ENCODE peak calls at places on chromosome 3, in eight cellular contexts. Y is ascending aorta, E is GM12865, S is GM13977, J is psoas muscle, P is fibroblast of lung, T is AG04449, K is thoracic aorta. U is an unnamed sample.

GRCh38 chr3:131914090-131914691 is 120.6 kb downstream of the CPNE4 start:
- DNase-seq in K (no peak), Y (no peak), S (no peak), J (no peak), T (no peak), E (no peak), P (no peak), U (no peak)

GRCh38 chr3:143847787-143848631 is at the start of gene SLC9A9:
- DNase-seq in E (peak), P (peak), K (no peak), J (peak), Y (peak), S (peak), T (peak), U (peak)

GRCh38 chr3:140296796-140297352 is 361.9 kb downstream of the CLSTN2 start:
- DNase-seq in K (no peak), J (no peak), S (no peak), Y (no peak), T (no peak), E (no peak), P (peak), U (no peak)

GRCh38 chr3:154164387-154164786 is 43.2 kb downstream of the ARHGEF26 start:
- DNase-seq in K (no peak), S (no peak), E (no peak), P (no peak), T (no peak), J (no peak), Y (no peak), U (no peak)

GRCh38 chr3:150170843-150171513 is 200.3 kb upstream of the PFN2 start:
- DNase-seq in T (no peak), K (no peak), J (peak), Y (no peak), P (no peak), S (no peak), E (no peak), U (no peak)

GRCh38 chr3:172173316-172174271 is 134.2 kb downstream of the FNDC3B start:
- DNase-seq in K (no peak), P (no peak), E (peak), Y (no peak), T (no peak), J (no peak), S (no peak), U (no peak)

GRCh38 chr3:125062904-125063618 is 7.3 kb upstream of the HEG1 start:
- DNase-seq in K (no peak), P (peak), J (no peak), S (no peak), T (peak), E (no peak), Y (peak), U (no peak)

GRCh38 chr3:50552058-50552435 is 15.5 kb downstream of the C3orf18 start:
- DNase-seq in P (no peak), T (no peak), S (no peak), Y (no peak), K (no peak), E (no peak), J (no peak), U (no peak)

GRCh38 chr3:53346922-53347260 is 452 bp downstream of the DCP1A start:
- DNase-seq in P (no peak), K (no peak), E (no peak), Y (no peak), J (no peak), T (no peak), S (peak), U (peak)

DNA sequence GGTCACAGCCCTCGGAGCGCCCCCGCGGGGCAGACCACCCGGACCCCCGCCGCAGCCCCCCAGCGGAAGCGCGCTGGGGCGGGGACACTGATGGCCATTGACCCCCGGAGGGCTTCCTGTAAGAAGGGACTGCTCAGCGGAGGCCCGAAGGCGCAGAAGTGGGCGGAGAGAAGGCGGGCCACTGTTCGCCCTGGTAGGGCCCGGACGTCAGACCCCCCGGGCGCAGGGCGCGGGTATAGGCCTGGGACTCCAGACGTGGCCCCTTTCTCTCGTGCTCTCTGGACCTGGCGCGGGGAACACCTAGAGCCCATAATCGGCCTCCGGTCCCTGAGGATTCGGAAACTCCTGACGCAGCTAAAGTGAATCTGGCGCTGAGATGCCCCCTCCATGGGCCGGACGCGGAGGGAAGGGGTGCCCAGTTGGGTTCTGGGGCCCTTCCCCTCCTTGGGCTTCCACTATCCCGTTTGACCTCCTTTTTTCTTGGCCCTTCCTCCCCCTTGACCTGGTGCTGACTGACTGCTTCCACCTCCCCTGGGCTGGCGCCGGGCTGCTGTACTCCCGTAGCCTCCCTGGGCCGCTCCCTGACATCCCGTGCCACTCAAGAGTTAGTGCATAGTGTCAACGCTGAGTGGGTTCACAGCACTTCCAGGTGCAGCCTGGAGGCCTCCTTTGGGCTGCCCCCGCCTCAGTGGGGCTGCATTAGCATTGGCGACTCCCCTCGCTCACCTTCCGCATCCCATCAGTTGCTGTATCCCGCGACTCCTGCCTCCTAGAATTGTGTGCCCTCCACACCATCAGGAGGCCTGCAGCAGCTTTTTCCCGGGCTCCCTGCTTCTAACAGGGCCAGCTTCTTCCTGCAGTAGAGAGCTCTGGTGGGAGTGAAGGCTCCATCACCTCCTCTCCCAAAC is 693 bp downstream of the ABTB1 start:
- DNase-seq in P (peak), S (peak), T (no peak), Y (peak), E (peak), J (peak), K (no peak), U (peak)
- TF ChIP-seq CTCF in P (no peak), S (no peak), T (no peak), Y (no peak), E (no peak), J (no peak), K (no peak), U (no peak)

GRCh38 chr3:188390775-188391443 is 237.0 kb downstream of the LPP start:
- DNase-seq in S (no peak), E (no peak), P (no peak), T (no peak), K (no peak), Y (no peak), J (no peak), U (no peak)
- TF ChIP-seq CTCF in S (no peak), E (no peak), P (no peak), T (no peak), K (no peak), Y (no peak), J (no peak), U (no peak)

GRCh38 chr3:107757140-107757539 is 234.4 kb downstream of the BBX start:
- DNase-seq in K (no peak), J (no peak), T (no peak), S (no peak), P (no peak), Y (no peak), E (no peak), U (no peak)

GRCh38 chr3:107753494-107753893 is 230.7 kb downstream of the BBX start:
- DNase-seq in K (no peak), Y (peak), E (peak), S (no peak), P (peak), T (no peak), J (no peak), U (peak)

GRCh38 chr3:107756649-107757048 is 233.9 kb downstream of the BBX start:
- DNase-seq in S (no peak), P (no peak), T (no peak), J (no peak), Y (no peak), E (no peak), K (no peak), U (no peak)

GRCh38 chr3:107753988-107754387 is 231.2 kb downstream of the BBX start:
- DNase-seq in S (no peak), P (peak), T (no peak), Y (no peak), J (no peak), K (no peak), E (no peak), U (no peak)

GRCh38 chr3:107752202-107752990 is 229.6 kb downstream of the BBX start:
- DNase-seq in J (no peak), S (no peak), K (no peak), E (peak), T (no peak), P (peak), Y (no peak), U (peak)
- TF ChIP-seq CTCF in J (peak), S (peak), K (no peak), E (peak), T (peak), P (peak), Y (no peak), U (peak)

DNA sequence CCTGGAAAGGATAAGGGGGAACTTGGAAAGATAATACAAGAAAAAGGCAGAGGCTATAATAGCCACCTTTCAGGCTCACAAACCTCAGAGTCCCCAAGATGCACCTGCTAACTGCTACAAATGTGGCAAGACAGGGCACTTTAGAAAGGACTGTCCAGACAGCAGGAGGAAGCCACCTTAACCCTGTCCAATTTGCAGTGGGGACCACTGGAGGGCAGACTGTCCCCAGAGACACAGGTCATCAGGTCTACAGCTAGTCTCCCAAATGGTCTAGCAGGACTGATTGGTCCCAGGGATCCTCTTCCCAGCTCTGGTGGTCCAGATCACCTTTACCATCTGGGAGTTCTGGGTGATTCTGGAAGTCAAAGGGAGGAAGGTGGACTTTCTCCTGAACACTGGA is 882.5 kb upstream of the GBE1 start:
- DNase-seq in S (no peak), Y (no peak), E (peak), P (peak), J (no peak), K (no peak), T (no peak), U (peak)
- TF ChIP-seq CTCF in S (peak), Y (no peak), E (no peak), P (no peak), J (no peak), K (no peak), T (no peak), U (no peak)

U was measured in activated CD8-positive, alpha-beta T cell treated with anti-CD3 and anti-CD28 coated beads for 36 hours.